ENCODE peak calls at places on chromosomes 11 and 22, in six cellular contexts. N, H, J, M, E and S are unnamed samples.
A peak's percentile ranks its signal among the peaks of the same experiment; 100 is the strongest.

GRCh38 chr11:34233215-34233614 is 124.6 kb downstream of the ABTB2 start:
- DNase-seq in N (no peak), H (no peak), J (no peak), M (no peak), E (no peak), S (no peak)

GRCh38 chr11:33475999-33476398 is 218.8 kb downstream of the HIPK3 start:
- DNase-seq in N (no peak), H (peak; percentile 91), J (peak; percentile 80), M (no peak), E (peak; percentile 29), S (no peak)

GRCh38 chr11:118929496-118930151 is 3.9 kb upstream of the BCL9L start:
- DNase-seq in N (no peak), H (peak; percentile 90), J (peak; percentile 71), M (peak; percentile 89), E (peak; percentile 93), S (no peak)

GRCh38 chr22:24703101-24703500 is 71.4 kb downstream of the PIWIL3 start:
- DNase-seq in N (no peak), H (peak; percentile 61), J (peak; percentile 47), M (no peak), E (peak; percentile 40), S (no peak)

GRCh38 chr22:35435201-35435712 is 35.3 kb downstream of the MCM5 start:
- DNase-seq in N (no peak), H (no peak), J (no peak), M (no peak), E (no peak), S (no peak)

GRCh38 chr11:36774603-36775002 is 176.6 kb upstream of the RAG2 start:
- DNase-seq in N (no peak), H (peak; percentile 36), J (peak; percentile 86), M (no peak), E (no peak), S (no peak)

GRCh38 chr11:14253437-14253836 is 105.5 kb downstream of the RRAS2 start:
- DNase-seq in N (no peak), H (no peak), J (no peak), M (no peak), E (no peak), S (no peak)

GRCh38 chr11:578276-579035 is 2.2 kb downstream of the PHRF1 start:
- DNase-seq in N (no peak), H (no peak), J (no peak), M (no peak), E (no peak), S (no peak)

GRCh38 chr11:130217133-130217631 is 57.6 kb downstream of the ST14 start:
- DNase-seq in N (no peak), H (no peak), J (no peak), M (no peak), E (peak; percentile 22), S (no peak)

GRCh38 chr11:70244698-70245097 is 25.8 kb upstream of the PPFIA1 start:
- DNase-seq in N (no peak), H (peak; percentile 87), J (peak; percentile 83), M (no peak), E (no peak), S (peak; percentile 35)

GRCh38 chr11:69136471-69136870 is 19.3 kb upstream of the SMIM38 start:
- DNase-seq in N (no peak), H (no peak), J (no peak), M (no peak), E (no peak), S (no peak)

GRCh38 chr11:29527391-29527936 is 489.4 kb downstream of the KCNA4 start:
- DNase-seq in N (no peak), H (peak; percentile 99), J (peak; percentile 75), M (peak; percentile 15), E (no peak), S (no peak)

GRCh38 chr11:31262761-31263160 is 106.8 kb downstream of the DCDC1 start:
- DNase-seq in N (no peak), H (no peak), J (peak; percentile 6), M (no peak), E (no peak), S (no peak)

GRCh38 chr11:132158091-132158490 is 787.7 kb downstream of the NTM start:
- DNase-seq in N (no peak), H (peak; percentile 26), J (peak; percentile 25), M (no peak), E (peak; percentile 27), S (no peak)

GRCh38 chr22:24189249-24190158 is 8.2 kb downstream of the SUSD2 start:
- DNase-seq in N (no peak), H (peak; percentile 76), J (peak; percentile 67), M (no peak), E (peak; percentile 84), S (peak; percentile 73)

GRCh38 chr22:30457964-30458363 is 13.9 kb downstream of the SEC14L3 start:
- DNase-seq in N (no peak), H (no peak), J (peak; percentile 42), M (no peak), E (no peak), S (no peak)

GRCh38 chr22:21697866-21698265 is 32.1 kb downstream of the PPIL2 start:
- DNase-seq in N (no peak), H (peak; percentile 29), J (no peak), M (no peak), E (no peak), S (no peak)

GRCh38 chr22:21992593-21993237 is 10.1 kb upstream of the TOP3B start:
- DNase-seq in N (no peak), H (no peak), J (no peak), M (no peak), E (no peak), S (no peak)

GRCh38 chr11:129248618-129249017 is 56.5 kb upstream of the ARHGAP32 start:
- DNase-seq in N (no peak), H (peak; percentile 62), J (peak; percentile 84), M (no peak), E (no peak), S (no peak)

GRCh38 chr11:118979434-118979833 is 7.9 kb downstream of the FOXR1 start:
- DNase-seq in N (no peak), H (no peak), J (no peak), M (no peak), E (no peak), S (no peak)

GRCh38 chr11:131682373-131683015 is 312.1 kb downstream of the NTM start:
- DNase-seq in N (no peak), H (no peak), J (no peak), M (no peak), E (no peak), S (no peak)

DNA sequence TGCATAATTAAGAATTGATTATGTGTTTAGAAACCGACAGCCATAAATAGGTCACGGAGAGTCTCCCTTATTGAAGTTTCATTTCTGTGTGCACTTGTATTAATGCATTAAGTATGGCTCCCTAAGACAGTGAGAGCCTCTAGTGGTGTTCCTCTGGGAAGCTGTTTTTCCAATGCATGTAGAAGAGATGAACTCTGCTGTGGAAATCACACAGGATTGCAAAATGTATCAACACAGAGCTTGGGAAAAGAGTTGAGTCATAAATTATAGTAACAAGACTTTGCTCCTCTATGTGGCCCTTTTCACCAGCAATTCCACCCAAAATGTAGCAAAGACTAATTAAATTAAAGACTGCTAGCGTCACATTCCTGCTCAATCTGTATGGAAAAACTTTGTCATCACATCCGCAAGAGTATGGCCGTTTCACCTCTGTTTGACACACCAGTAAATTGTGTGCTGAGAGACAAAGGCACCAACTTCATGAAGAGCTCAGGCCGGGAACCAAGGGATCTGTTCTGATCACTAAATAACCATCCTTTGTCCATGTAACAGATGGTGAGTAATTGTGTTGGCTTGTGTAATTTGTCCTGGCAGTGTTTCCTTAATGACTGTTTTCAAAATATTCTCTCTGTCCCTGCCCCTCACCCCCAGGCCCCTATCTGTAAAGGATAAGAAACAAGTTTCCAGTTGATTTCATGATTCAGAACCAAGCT is 209.2 kb upstream of the SORL1-AS1 start:
- DNase-seq in N (no peak), H (peak; percentile 85), J (peak; percentile 94), M (no peak), E (no peak), S (no peak)
- TF ChIP-seq CTCF in N (no peak), H (peak; percentile 30), J (peak; percentile 46), M (no peak), E (no peak), S (no peak)

DNA sequence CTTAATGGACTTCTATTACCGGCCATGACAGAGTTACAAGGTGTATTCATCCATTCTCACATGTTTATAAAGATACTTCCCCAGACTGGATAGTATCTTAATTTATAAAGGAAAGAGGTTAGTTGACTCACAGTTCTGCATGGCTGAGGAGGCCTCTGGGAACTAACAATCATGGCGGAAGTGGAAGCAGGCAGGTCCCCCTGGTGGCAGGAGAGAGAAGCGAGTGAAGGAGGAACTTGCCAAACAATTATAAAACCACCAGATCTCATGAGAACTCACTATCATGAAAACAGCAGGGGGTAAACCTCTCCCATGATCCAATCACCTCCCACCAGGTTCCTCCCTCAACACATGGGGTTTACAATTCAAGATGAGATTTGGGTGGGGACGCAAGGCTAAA is 170.0 kb upstream of the PDGFD start:
- DNase-seq in N (no peak), H (no peak), J (peak; percentile 19), M (peak; percentile 7), E (no peak), S (no peak)
- TF ChIP-seq CTCF in N (no peak), H (peak; percentile 29), J (peak; percentile 39), M (no peak), E (no peak), S (no peak)

GRCh38 chr11:117597083-117597482 is 199.9 kb downstream of the DSCAML1 start:
- DNase-seq in N (no peak), H (peak; percentile 47), J (peak; percentile 38), M (peak; percentile 12), E (no peak), S (no peak)

GRCh38 chr11:117593065-117593464 is 204.0 kb downstream of the DSCAML1 start:
- DNase-seq in N (no peak), H (no peak), J (no peak), M (no peak), E (no peak), S (no peak)

GRCh38 chr11:117600261-117600783 is 196.7 kb downstream of the DSCAML1 start:
- DNase-seq in N (no peak), H (no peak), J (no peak), M (no peak), E (no peak), S (no peak)

GRCh38 chr11:117591316-117592039 is 205.5 kb downstream of the DSCAML1 start:
- DNase-seq in N (no peak), H (no peak), J (no peak), M (no peak), E (no peak), S (no peak)

GRCh38 chr11:117595440-117595839 is 201.6 kb downstream of the DSCAML1 start:
- DNase-seq in N (no peak), H (no peak), J (no peak), M (peak; percentile 7), E (no peak), S (no peak)
- TF ChIP-seq CTCF in N (no peak), H (no peak), J (no peak), M (no peak), E (no peak), S (no peak)

DNA sequence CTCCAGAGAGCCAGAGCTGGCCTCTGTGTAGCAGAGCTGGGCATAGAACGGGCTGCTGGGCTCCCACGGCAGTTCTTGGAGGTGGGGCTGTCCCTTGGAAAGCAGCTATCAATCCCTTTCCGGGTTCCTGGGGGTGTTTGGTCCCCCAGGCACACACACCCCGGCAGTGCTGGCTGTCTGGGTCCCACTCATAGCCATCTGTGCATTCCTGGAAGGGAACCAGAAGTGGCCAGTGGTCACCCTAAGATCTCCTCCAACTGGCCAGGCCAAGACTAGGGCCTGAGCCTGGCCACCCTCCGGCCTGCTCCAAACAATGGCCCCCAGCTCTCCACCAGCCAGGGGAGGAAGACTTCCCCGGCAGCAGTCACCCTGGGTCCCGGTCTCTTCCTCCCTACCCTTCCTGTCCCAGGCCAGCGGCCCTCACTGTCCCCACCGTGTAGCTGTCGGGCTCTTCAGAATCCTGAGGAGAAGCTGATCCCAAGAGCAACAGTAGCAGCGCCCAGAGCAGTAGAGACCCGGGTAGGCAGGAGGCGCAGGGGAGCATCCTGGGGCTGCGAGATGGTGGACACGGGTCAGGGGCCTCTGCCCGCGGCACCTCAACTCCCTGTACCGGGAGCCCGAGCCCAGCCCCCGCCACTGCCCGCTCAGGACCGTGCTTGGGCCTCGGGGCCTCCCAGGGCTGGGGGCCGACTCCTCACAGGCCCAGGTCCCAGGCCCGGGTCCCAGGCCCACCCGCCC is 620 bp downstream of the EFEMP2 start:
- DNase-seq in N (no peak), H (no peak), J (no peak), M (no peak), E (no peak), S (no peak)
- TF ChIP-seq CTCF in N (no peak), H (peak; percentile 27), J (peak; percentile 18), M (no peak), E (no peak), S (no peak)